ENCODE peak calls at places on chromosomes 5 and 9, in six cellular contexts. J is mucosa of descending colon, U is neuronal stem cell, S is psoas muscle, H is astrocyte, E is pancreas. P is an unnamed sample.

GRCh38 chr5:125258610-125259009 is 512.2 kb upstream of the ZNF608 start:
- DNase-seq in J (peak; percentile 14), U (no peak), S (no peak), H (no peak), E (no peak), P (no peak)

GRCh38 chr9:37534901-37535300 is 41.3 kb downstream of the FBXO10 start:
- DNase-seq in J (no peak), U (peak; percentile 12), S (no peak), H (no peak), E (no peak), P (no peak)

GRCh38 chr9:129551393-129551973 is 69.4 kb downstream of the C9orf50 start:
- DNase-seq in J (no peak), U (no peak), S (no peak), H (no peak), E (no peak), P (no peak)

GRCh38 chr5:103582364-103582763 is 19.8 kb upstream of the NUDT12 start:
- DNase-seq in J (peak; percentile 38), U (peak; percentile 37), S (no peak), H (peak; percentile 35), E (no peak), P (peak; percentile 27)

GRCh38 chr5:56116599-56117131 is 116.5 kb downstream of the ANKRD55 start:
- DNase-seq in J (no peak), U (no peak), S (no peak), H (no peak), E (no peak), P (no peak)

GRCh38 chr5:67234671-67235176 is 38.1 kb upstream of the CD180 start:
- DNase-seq in J (peak; percentile 48), U (no peak), S (peak; percentile 61), H (peak; percentile 87), E (no peak), P (no peak)

GRCh38 chr9:135788576-135789300 is 86.8 kb downstream of the KCNT1 start:
- DNase-seq in J (peak; percentile 12), U (no peak), S (no peak), H (no peak), E (peak; percentile 50), P (no peak)

GRCh38 chr5:159783731-159784247 is 132.5 kb upstream of the ADRA1B start:
- DNase-seq in J (no peak), U (no peak), S (no peak), H (no peak), E (no peak), P (peak; percentile 40)

GRCh38 chr5:141822134-141822533 is 56.1 kb downstream of the PCDH1 start:
- DNase-seq in J (no peak), U (no peak), S (no peak), H (peak; percentile 8), E (no peak), P (no peak)

GRCh38 chr9:113349434-113350337 is at the start of gene BSPRY:
- DNase-seq in J (peak; percentile 60), U (no peak), S (no peak), H (no peak), E (peak; percentile 70), P (no peak)

GRCh38 chr9:2234371-2234893 is 219.3 kb downstream of the SMARCA2 start:
- DNase-seq in J (no peak), U (no peak), S (no peak), H (no peak), E (no peak), P (peak; percentile 43)

GRCh38 chr5:92769986-92770385 is 811.0 kb downstream of the NR2F1-AS1 start:
- DNase-seq in J (no peak), U (no peak), S (no peak), H (peak; percentile 36), E (no peak), P (no peak)

GRCh38 chr5:57221049-57221568 is 47.2 kb downstream of the GPBP1 start:
- DNase-seq in J (peak; percentile 69), U (peak; percentile 59), S (no peak), H (peak; percentile 25), E (no peak), P (peak; percentile 36)

GRCh38 chr5:151578326-151579025 is 12.7 kb downstream of the FAT2 start:
- DNase-seq in J (no peak), U (no peak), S (no peak), H (no peak), E (no peak), P (no peak)

GRCh38 chr5:179336871-179337165 is 8.4 kb downstream of the ADAMTS2 start:
- DNase-seq in J (no peak), U (no peak), S (no peak), H (no peak), E (no peak), P (no peak)

GRCh38 chr9:91659529-91660294 is 236.1 kb upstream of the NFIL3 start:
- DNase-seq in J (no peak), U (peak; percentile 21), S (no peak), H (peak; percentile 28), E (no peak), P (no peak)

GRCh38 chr5:78753093-78753531 is 104.5 kb upstream of the LHFPL2 start:
- DNase-seq in J (no peak), U (no peak), S (no peak), H (no peak), E (no peak), P (no peak)

GRCh38 chr5:69261034-69261433 is 26.3 kb downstream of the CDK7 start:
- DNase-seq in J (no peak), U (no peak), S (no peak), H (peak; percentile 48), E (no peak), P (no peak)

GRCh38 chr5:139638736-139639618 is 9.2 kb upstream of the CXXC5 start:
- DNase-seq in J (peak; percentile 23), U (no peak), S (peak; percentile 52), H (no peak), E (peak; percentile 72), P (no peak)

GRCh38 chr5:120366047-120366446 is 98.1 kb upstream of the PRR16 start:
- DNase-seq in J (no peak), U (no peak), S (no peak), H (peak; percentile 30), E (no peak), P (peak; percentile 60)

GRCh38 chr5:59124983-59125960 is 542.4 kb downstream of the RAB3C start:
- DNase-seq in J (no peak), U (no peak), S (no peak), H (no peak), E (no peak), P (no peak)

GRCh38 chr9:69649566-69650260 is 22.5 kb downstream of the APBA1 start:
- DNase-seq in J (no peak), U (no peak), S (no peak), H (peak; percentile 70), E (no peak), P (no peak)

GRCh38 chr9:35942286-35942685 is 15.7 kb downstream of the OR2S2 start:
- DNase-seq in J (no peak), U (no peak), S (no peak), H (no peak), E (no peak), P (no peak)

GRCh38 chr5:113202904-113203716 is 226.5 kb downstream of the DCP2 start:
- DNase-seq in J (no peak), U (peak; percentile 83), S (peak; percentile 83), H (peak; percentile 77), E (peak; percentile 47), P (peak; percentile 67)

GRCh38 chr5:176501333-176501732 is 35.9 kb downstream of the RNF44 start:
- DNase-seq in J (no peak), U (no peak), S (no peak), H (peak; percentile 71), E (no peak), P (peak; percentile 82)

GRCh38 chr9:83935276-83935890 is 14.2 kb upstream of the KIF27 start:
- DNase-seq in J (no peak), U (peak; percentile 43), S (no peak), H (peak; percentile 88), E (no peak), P (peak; percentile 57)

GRCh38 chr9:73037613-73038012 is 84.8 kb upstream of the ALDH1A1 start:
- DNase-seq in J (no peak), U (no peak), S (no peak), H (peak; percentile 39), E (no peak), P (peak; percentile 15)

GRCh38 chr5:3124410-3124809 is 372.9 kb upstream of the IRX2 start:
- DNase-seq in J (no peak), U (no peak), S (no peak), H (no peak), E (no peak), P (no peak)

GRCh38 chr5:88140396-88140862 is 128.2 kb downstream of the TMEM161B start:
- DNase-seq in J (no peak), U (peak; percentile 9), S (no peak), H (peak; percentile 10), E (no peak), P (no peak)

DNA sequence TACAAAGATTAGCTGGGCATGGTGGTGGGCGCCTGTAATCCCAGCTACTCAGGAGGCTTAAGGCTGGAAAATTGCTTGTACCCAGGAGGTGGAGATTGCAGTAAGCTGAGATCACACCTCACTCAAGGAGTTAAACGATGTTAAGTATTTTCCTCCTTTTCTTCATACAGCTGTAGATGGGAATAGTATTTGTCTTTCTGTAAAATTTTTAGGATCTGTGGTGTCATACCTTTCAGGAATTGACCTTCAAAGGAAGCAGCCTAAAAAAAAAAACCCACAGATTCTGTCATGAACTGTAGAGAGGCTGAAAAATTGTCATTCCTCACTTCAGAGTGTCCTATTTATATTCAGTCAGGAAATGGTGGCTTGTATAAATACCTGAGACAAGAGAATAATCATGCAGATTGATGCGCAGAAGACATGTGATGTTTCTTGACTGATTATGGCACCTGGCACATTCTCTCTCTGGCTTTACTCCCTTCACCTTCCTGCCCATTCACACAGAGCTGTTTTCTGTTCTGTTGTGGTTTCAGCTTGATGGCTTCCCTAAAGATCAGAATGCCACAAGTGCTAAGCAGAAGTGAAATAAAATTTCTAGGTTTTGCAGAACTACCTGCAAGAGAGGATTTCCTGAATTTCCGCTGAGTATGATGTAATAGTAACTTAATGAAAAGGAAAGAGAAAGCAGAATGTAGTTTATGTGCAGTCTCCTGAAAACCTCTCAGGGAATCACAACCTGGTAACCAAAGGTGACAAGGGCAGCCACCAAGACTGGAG is 3.8 kb downstream of the IFNA1 start:
- DNase-seq in J (no peak), U (no peak), S (no peak), H (no peak), E (no peak), P (no peak)
- H3K4me1 ChIP-seq in J (no peaks in the 10 kb centered on the region), U (no peaks in the 10 kb centered on the region), S (no peaks in the 10 kb centered on the region), H (no peaks in the 10 kb centered on the region), E (no peaks in the 10 kb centered on the region), P (no peaks in the 10 kb centered on the region)

DNA sequence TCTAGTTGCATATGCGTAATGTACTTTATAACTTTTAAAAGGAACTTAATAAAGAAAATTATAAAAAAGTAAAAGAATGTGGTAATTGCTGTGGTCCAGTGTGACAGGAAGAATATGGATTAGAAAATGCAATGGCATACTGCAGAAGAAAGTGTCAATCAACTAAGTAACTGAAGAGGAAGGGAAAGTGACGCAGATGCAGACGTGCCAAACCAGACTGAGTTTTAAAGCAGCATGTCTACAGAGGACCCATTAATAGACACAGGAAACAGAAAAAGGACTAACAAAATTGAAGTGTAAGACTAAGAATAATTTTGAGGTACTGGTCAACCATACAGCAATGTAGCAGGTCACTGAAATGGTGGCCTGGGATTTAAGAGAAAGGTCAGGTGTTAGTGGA is 73.3 kb downstream of the DPYSL3 start:
- DNase-seq in J (no peak), U (no peak), S (no peak), H (no peak), E (no peak), P (no peak)
- H3K4me1 ChIP-seq in J (peaks cover 9% of the 10 kb centered on the region), U (peaks cover 28% of the 10 kb centered on the region), S (peaks cover 9% of the 10 kb centered on the region), H (peaks cover 24% of the 10 kb centered on the region), E (no peaks in the 10 kb centered on the region), P (no peaks in the 10 kb centered on the region)

GRCh38 chr9:133971121-133971951 is 20.8 kb downstream of the VAV2 start:
- DNase-seq in J (no peak), U (no peak), S (peak; percentile 35), H (no peak), E (peak; percentile 72), P (no peak)
- H3K4me1 ChIP-seq in J (peaks cover 32% of the 10 kb centered on the region), U (peaks cover 28% of the 10 kb centered on the region), S (no peaks in the 10 kb centered on the region), H (peaks cover 7% of the 10 kb centered on the region), E (peaks cover 46% of the 10 kb centered on the region), P (peaks cover 19% of the 10 kb centered on the region)

GRCh38 chr5:150142800-150143724 is 12.6 kb downstream of the PDGFRB start:
- DNase-seq in J (no peak), U (no peak), S (peak; percentile 90), H (peak; percentile 94), E (no peak), P (peak; percentile 77)
- H3K4me1 ChIP-seq in J (peaks cover 3% of the 10 kb centered on the region), U (peaks cover 60% of the 10 kb centered on the region), S (peaks cover 10% of the 10 kb centered on the region), H (peaks cover 80% of the 10 kb centered on the region), E (peaks cover 4% of the 10 kb centered on the region), P (no peaks in the 10 kb centered on the region)